ENCODE peak calls at places on chromosome X, in six cellular contexts. G is RCC 7860; R is breast epithelium; I is stimulated activated CD8-positive, alpha-beta memory T cell treated with anti-CD3 and anti-CD28 coated beads, Interleukin-15, amount 100 ng/mL, for 4 hours; Y is adrenal gland; W is GM20000. J is an unnamed sample.

GRCh38 chrX:34656842-34657780 is at the start of gene TMEM47:
- DNase-seq in G (peak), R (peak), I (no peak), Y (peak), W (peak), J (peak)

GRCh38 chrX:108001218-108001814 is 19.1 kb upstream of the TEX13B start:
- DNase-seq in G (peak), R (no peak), I (no peak), Y (no peak), W (peak), J (no peak)

GRCh38 chrX:1932231-1932630 is 317.4 kb downstream of the ASMT start:
- DNase-seq in G (peak), R (no peak), I (no peak), Y (no peak), W (no peak), J (no peak)

GRCh38 chrX:2823795-2824386 is 4.8 kb upstream of the GYG2 start:
- DNase-seq in G (no peak), R (no peak), I (no peak), Y (no peak), W (no peak), J (no peak)

GRCh38 chrX:103215037-103215767 is at the start of gene BEX4:
- DNase-seq in G (no peak), R (peak), I (peak), Y (peak), W (peak), J (peak)

GRCh38 chrX:101759000-101759399 is 99.3 kb upstream of the ARMCX2 start:
- DNase-seq in G (no peak), R (no peak), I (no peak), Y (peak), W (peak), J (no peak)

GRCh38 chrX:150765782-150766350 is 72.7 kb downstream of the MTMR1 start:
- DNase-seq in G (no peak), R (no peak), I (no peak), Y (no peak), W (no peak), J (no peak)

GRCh38 chrX:107714196-107714811 is 61.3 kb downstream of the TSC22D3 start:
- DNase-seq in G (no peak), R (no peak), I (no peak), Y (no peak), W (no peak), J (no peak)

GRCh38 chrX:138191998-138192397 is 519.5 kb downstream of the FGF13 start:
- DNase-seq in G (no peak), R (no peak), I (no peak), Y (peak), W (no peak), J (no peak)

GRCh38 chrX:8738588-8739189 is 6.8 kb upstream of the ANOS1 start:
- DNase-seq in G (no peak), R (no peak), I (no peak), Y (peak), W (no peak), J (no peak)

GRCh38 chrX:150258463-150259430 is 104.4 kb upstream of the MAMLD1 start:
- DNase-seq in G (peak), R (no peak), I (no peak), Y (no peak), W (no peak), J (no peak)

GRCh38 chrX:153631346-153631745 is 15.7 kb upstream of the DUSP9 start:
- DNase-seq in G (no peak), R (no peak), I (no peak), Y (no peak), W (no peak), J (no peak)

GRCh38 chrX:152895724-152896420 is 2.0 kb upstream of the ZNF185 start:
- DNase-seq in G (peak), R (peak), I (no peak), Y (no peak), W (no peak), J (no peak)

GRCh38 chrX:134691453-134691852 is 33.2 kb upstream of the PLAC1 start:
- DNase-seq in G (no peak), R (no peak), I (no peak), Y (no peak), W (no peak), J (no peak)

GRCh38 chrX:72495041-72495440 is 77.6 kb downstream of the HDAC8 start:
- DNase-seq in G (no peak), R (no peak), I (no peak), Y (no peak), W (no peak), J (no peak)

J was measured in GOT3.